ENCODE peak calls at places on chromosome 9, in ten cellular contexts. Y is endothelial cell of umbilical vein, K is prostate gland, N is heart left ventricle, V is transverse colon, O is ovary, S is sigmoid colon, Q is adrenal gland, U is H1, L is K562. D is an unnamed sample.

GRCh38 chr9:10612649-10613398 is at the start of gene PTPRD:
- DNase-seq in Y (no peak), K (no peak), N (no peak), V (peak), O (peak), S (no peak), Q (peak), U (peak), L (peak), D (peak)

GRCh38 chr9:38687389-38687842 is 32.5 kb downstream of the FAM240B start:
- DNase-seq in Y (no peak), K (peak), N (peak), V (peak), O (peak), S (peak), Q (peak), U (no peak), L (peak), D (peak)

GRCh38 chr9:120534266-120534665 is 45.7 kb downstream of the CDK5RAP2 start:
- DNase-seq in Y (no peak), K (no peak), N (no peak), V (no peak), O (no peak), S (no peak), Q (no peak), U (no peak), L (no peak), D (no peak)

GRCh38 chr9:18296702-18297531 is 177.0 kb upstream of the ADAMTSL1 start:
- DNase-seq in Y (peak), K (no peak), N (no peak), V (no peak), O (no peak), S (no peak), Q (no peak), U (no peak), L (no peak), D (no peak)

GRCh38 chr9:81621785-81622243 is 67.5 kb downstream of the TLE1 start:
- DNase-seq in Y (no peak), K (no peak), N (no peak), V (no peak), O (no peak), S (no peak), Q (no peak), U (peak), L (no peak), D (no peak)

GRCh38 chr9:76756273-76756650 is 8.0 kb upstream of the PCA3 start:
- DNase-seq in Y (no peak), K (peak), N (no peak), V (peak), O (no peak), S (peak), Q (peak), U (peak), L (no peak), D (no peak)

GRCh38 chr9:114016629-114017423 is 61.3 kb downstream of the AMBP start:
- DNase-seq in Y (no peak), K (peak), N (no peak), V (no peak), O (no peak), S (peak), Q (peak), U (peak), L (no peak), D (no peak)

GRCh38 chr9:92180669-92181181 is 65.5 kb upstream of the SPTLC1 start:
- DNase-seq in Y (no peak), K (no peak), N (no peak), V (no peak), O (no peak), S (no peak), Q (peak), U (no peak), L (peak), D (no peak)

GRCh38 chr9:33868430-33869000 is 51.6 kb downstream of the UBE2R2 start:
- DNase-seq in Y (peak), K (no peak), N (no peak), V (no peak), O (no peak), S (no peak), Q (no peak), U (no peak), L (no peak), D (no peak)

GRCh38 chr9:98328141-98328540 is 72.7 kb upstream of the TBC1D2 start:
- DNase-seq in Y (no peak), K (no peak), N (no peak), V (no peak), O (no peak), S (no peak), Q (no peak), U (no peak), L (no peak), D (no peak)

GRCh38 chr9:89366711-89367110 is 48.4 kb downstream of the SECISBP2 start:
- DNase-seq in Y (no peak), K (no peak), N (no peak), V (no peak), O (no peak), S (peak), Q (no peak), U (no peak), L (no peak), D (no peak)

GRCh38 chr9:90300901-90301688 is 341.5 kb downstream of the DIRAS2 start:
- DNase-seq in Y (peak), K (no peak), N (peak), V (peak), O (no peak), S (no peak), Q (no peak), U (no peak), L (no peak), D (no peak)

GRCh38 chr9:24413651-24414050 is 132.0 kb downstream of the IZUMO3 start:
- DNase-seq in Y (no peak), K (no peak), N (no peak), V (no peak), O (no peak), S (no peak), Q (no peak), U (no peak), L (no peak), D (no peak)

GRCh38 chr9:128845186-128845931 is 15.8 kb upstream of the SPOUT1 start:
- DNase-seq in Y (no peak), K (peak), N (no peak), V (no peak), O (no peak), S (no peak), Q (no peak), U (no peak), L (peak), D (no peak)

GRCh38 chr9:103152473-103152872 is 157.3 kb downstream of the CYLC2 start:
- DNase-seq in Y (no peak), K (no peak), N (no peak), V (no peak), O (no peak), S (no peak), Q (no peak), U (no peak), L (no peak), D (no peak)
- TF ChIP-seq CTCF in Y (no peak), K (no peak), N (no peak), V (no peak), O (no peak), S (no peak), Q (no peak), U (no peak), L (no peak), D (no peak)

GRCh38 chr9:78314953-78315870 is 18.3 kb downstream of the PSAT1 start:
- DNase-seq in Y (peak), K (no peak), N (no peak), V (no peak), O (no peak), S (no peak), Q (no peak), U (peak), L (no peak), D (peak)
- TF ChIP-seq POLR2A in Y (no peak), K (no peak), N (no peak), V (no peak), O (no peak), S (no peak), Q (no peak), U (peak), L (no peak), D (no peak)

GRCh38 chr9:136646827-136647711 is 15.6 kb upstream of the EGFL7 start:
- DNase-seq in Y (no peak), K (no peak), N (peak), V (no peak), O (no peak), S (no peak), Q (no peak), U (peak), L (no peak), D (no peak)
- H3K4me3 ChIP-seq in Y (peak), K (no peak), N (peak), V (no peak), O (no peak), S (peak), Q (no peak), U (no peak), L (peak), D (no peak)

GRCh38 chr9:131426545-131426944 is 32.7 kb downstream of the PRRC2B start:
- DNase-seq in Y (no peak), K (no peak), N (no peak), V (no peak), O (no peak), S (no peak), Q (no peak), U (no peak), L (no peak), D (no peak)
- TF ChIP-seq CTCF in Y (no peak), K (no peak), N (no peak), V (no peak), O (no peak), S (no peak), Q (no peak), U (no peak), L (no peak), D (no peak)

DNA sequence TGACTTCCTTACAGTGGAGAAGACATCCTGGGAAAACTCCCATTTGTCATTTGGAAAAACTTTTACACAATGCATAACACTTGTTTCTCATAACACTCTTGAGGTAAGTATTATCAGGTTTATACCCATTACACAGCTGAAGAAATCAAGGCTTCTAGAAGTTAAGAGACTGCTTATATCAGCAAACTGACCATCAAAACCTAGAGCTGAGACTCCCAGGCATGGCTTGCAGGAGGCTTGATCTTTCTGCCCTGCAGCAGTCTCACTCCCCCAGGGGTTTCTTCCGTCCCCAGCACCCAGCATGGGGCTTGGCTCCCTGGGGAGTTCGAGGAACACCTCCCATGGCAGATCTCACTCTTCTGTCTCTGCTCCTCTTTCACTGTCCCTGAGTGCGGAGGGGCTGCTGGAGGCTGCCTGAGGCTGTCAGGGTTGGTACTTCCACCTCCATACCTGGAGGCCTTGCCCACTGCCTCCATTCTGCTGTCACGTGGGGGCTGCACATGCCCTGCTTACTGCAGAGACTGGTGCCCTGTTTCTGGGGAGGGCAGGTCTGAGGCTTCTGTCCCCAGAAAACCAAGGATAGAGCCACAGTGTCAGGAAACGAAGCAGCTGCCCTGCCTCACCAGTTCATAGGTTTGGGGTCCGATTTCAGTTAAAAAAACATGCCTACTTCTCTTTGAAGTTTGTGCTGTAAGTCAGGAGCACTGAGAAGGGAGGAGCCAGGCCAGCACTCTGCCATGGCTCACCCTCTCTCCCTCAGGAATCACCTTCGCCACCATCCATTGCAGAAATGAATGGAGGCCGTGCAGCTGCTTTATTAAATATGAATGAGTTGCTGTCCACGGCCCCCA is 202.5 kb downstream of the PAX5 start:
- DNase-seq in Y (no peak), K (no peak), N (no peak), V (no peak), O (no peak), S (no peak), Q (no peak), U (no peak), L (no peak), D (no peak)
- TF ChIP-seq POLR2A in Y (no peak), K (no peak), N (no peak), V (no peak), O (no peak), S (no peak), Q (no peak), U (no peak), L (no peak), D (no peak)

GRCh38 chr9:79663299-79663698 is 91.5 kb downstream of the TLE4 start:
- DNase-seq in Y (no peak), K (no peak), N (no peak), V (no peak), O (no peak), S (no peak), Q (no peak), U (no peak), L (no peak), D (no peak)

GRCh38 chr9:79661279-79661678 is 89.5 kb downstream of the TLE4 start:
- DNase-seq in Y (peak), K (no peak), N (no peak), V (no peak), O (no peak), S (no peak), Q (no peak), U (no peak), L (no peak), D (no peak)

GRCh38 chr9:79662553-79662956 is 90.8 kb downstream of the TLE4 start:
- DNase-seq in Y (peak), K (no peak), N (no peak), V (no peak), O (no peak), S (no peak), Q (no peak), U (no peak), L (no peak), D (no peak)

GRCh38 chr9:79660615-79661014 is 88.8 kb downstream of the TLE4 start:
- DNase-seq in Y (no peak), K (no peak), N (no peak), V (no peak), O (no peak), S (no peak), Q (no peak), U (no peak), L (no peak), D (no peak)

DNA sequence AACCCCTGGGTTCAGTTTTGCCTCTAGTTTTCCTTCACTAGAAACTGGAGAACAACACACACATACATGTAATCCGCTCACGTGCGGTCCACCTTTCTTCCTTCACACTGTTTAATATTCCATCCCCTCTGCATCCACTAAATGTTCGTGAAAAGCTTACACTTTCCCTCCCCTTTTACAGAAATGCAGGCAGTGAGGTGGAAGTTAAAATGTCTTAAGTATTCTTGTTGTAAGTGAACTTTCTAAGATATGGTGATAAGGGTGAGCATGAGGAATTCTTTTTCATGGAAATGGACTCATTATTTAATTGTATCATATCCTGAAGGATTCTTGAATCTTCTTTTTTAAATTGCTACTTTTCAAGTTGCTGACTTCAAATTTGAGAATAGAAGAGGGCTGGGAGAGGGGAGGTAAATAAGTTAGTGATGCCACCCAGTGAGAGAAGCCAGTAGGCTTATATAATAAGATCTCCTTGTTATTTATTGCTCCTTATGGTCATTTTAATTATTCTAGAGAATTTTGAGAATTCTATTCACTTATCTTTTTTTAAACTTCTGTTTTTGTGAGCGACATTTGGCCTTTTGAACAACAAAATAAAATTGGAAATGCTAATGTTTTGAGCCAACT is 90.3 kb downstream of the TLE4 start:
- DNase-seq in Y (no peak), K (no peak), N (no peak), V (no peak), O (no peak), S (no peak), Q (no peak), U (no peak), L (no peak), D (no peak)
- H3K4me3 ChIP-seq in Y (no peak), K (no peak), N (no peak), V (no peak), O (no peak), S (no peak), Q (no peak), U (no peak), L (no peak), D (no peak)

GRCh38 chr9:130482463-130482862 is 37.7 kb downstream of the ASS1 start:
- DNase-seq in Y (no peak), K (no peak), N (no peak), V (no peak), O (no peak), S (no peak), Q (no peak), U (no peak), L (no peak), D (no peak)

GRCh38 chr9:130479587-130479986 is 34.8 kb downstream of the ASS1 start:
- DNase-seq in Y (no peak), K (no peak), N (no peak), V (no peak), O (no peak), S (no peak), Q (no peak), U (no peak), L (no peak), D (no peak)

GRCh38 chr9:130478152-130478551 is 33.4 kb downstream of the ASS1 start:
- DNase-seq in Y (no peak), K (no peak), N (no peak), V (no peak), O (no peak), S (no peak), Q (no peak), U (no peak), L (no peak), D (no peak)

GRCh38 chr9:130478731-130479575 is 34.2 kb downstream of the ASS1 start:
- DNase-seq in Y (no peak), K (no peak), N (no peak), V (no peak), O (no peak), S (no peak), Q (no peak), U (no peak), L (no peak), D (no peak)

GRCh38 chr9:130480673-130481072 is 35.9 kb downstream of the ASS1 start:
- DNase-seq in Y (no peak), K (no peak), N (no peak), V (no peak), O (no peak), S (no peak), Q (no peak), U (peak), L (peak), D (no peak)
- TF ChIP-seq CTCF in Y (no peak), K (no peak), N (no peak), V (no peak), O (no peak), S (no peak), Q (no peak), U (no peak), L (peak), D (no peak)

GRCh38 chr9:134328841-134329575 is 2.8 kb downstream of the RXRA start:
- DNase-seq in Y (no peak), K (peak), N (peak), V (peak), O (peak), S (peak), Q (peak), U (no peak), L (no peak), D (peak)
- TF ChIP-seq POLR2A in Y (no peak), K (peak), N (no peak), V (no peak), O (peak), S (no peak), Q (no peak), U (no peak), L (no peak), D (no peak)

GRCh38 chr9:70389642-70390266 is 24.7 kb downstream of the KLF9 start:
- DNase-seq in Y (peak), K (no peak), N (peak), V (no peak), O (no peak), S (no peak), Q (peak), U (no peak), L (no peak), D (no peak)

GRCh38 chr9:70392850-70393249 is 21.6 kb downstream of the KLF9 start:
- DNase-seq in Y (no peak), K (no peak), N (no peak), V (no peak), O (no peak), S (no peak), Q (no peak), U (no peak), L (no peak), D (no peak)

GRCh38 chr9:70389188-70389587 is 25.3 kb downstream of the KLF9 start:
- DNase-seq in Y (no peak), K (no peak), N (no peak), V (no peak), O (no peak), S (no peak), Q (no peak), U (no peak), L (no peak), D (no peak)

GRCh38 chr9:70390922-70391321 is 23.5 kb downstream of the KLF9 start:
- DNase-seq in Y (peak), K (no peak), N (no peak), V (no peak), O (no peak), S (no peak), Q (no peak), U (no peak), L (no peak), D (no peak)

DNA sequence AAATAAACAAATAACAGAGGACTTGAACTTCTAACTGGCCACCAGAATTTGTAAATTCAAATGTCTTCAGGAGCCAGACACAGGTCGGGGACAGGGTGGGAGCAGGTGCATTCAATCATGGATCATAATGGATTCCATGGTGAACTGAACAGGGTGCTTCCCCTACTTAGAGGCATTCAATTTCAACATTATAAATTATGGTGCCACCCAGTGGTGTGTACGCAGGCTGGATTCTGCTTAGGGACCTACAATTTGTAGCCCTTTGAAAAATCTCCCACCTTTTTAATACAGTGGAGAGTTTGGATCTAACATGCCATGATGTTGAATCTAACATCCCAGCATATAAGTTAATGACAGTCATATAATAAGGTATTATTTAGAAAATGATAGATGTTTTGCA is 22.3 kb downstream of the KLF9 start:
- DNase-seq in Y (peak), K (no peak), N (no peak), V (no peak), O (no peak), S (no peak), Q (no peak), U (no peak), L (no peak), D (no peak)
- H3K4me3 ChIP-seq in Y (no peak), K (no peak), N (no peak), V (peak), O (no peak), S (no peak), Q (no peak), U (no peak), L (no peak), D (no peak)

DNA sequence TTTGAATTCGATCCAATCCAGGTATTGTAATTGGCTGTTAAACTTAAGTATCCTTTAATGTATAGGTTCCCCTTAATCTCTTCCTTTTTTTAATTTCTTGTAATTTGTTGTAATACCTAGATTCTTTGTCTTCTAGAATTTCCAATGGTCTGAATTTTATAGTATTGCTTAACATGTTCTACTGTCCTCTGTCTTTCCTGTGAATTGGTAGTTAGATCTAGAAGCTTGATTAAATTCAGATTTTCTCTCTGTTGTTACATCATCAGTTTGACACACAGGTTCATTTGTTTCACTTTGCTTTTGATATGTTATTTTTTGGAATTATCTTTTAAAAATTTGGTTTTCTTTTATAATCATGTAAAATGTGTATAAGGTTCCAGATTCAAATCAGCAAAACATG is 13.8 kb downstream of the ZCCHC7 start:
- DNase-seq in Y (no peak), K (no peak), N (no peak), V (no peak), O (no peak), S (no peak), Q (no peak), U (no peak), L (no peak), D (no peak)
- TF ChIP-seq CTCF in Y (no peak), K (no peak), N (no peak), V (no peak), O (no peak), S (no peak), Q (no peak), U (no peak), L (no peak), D (no peak)